ENCODE peak calls at places on chromosomes 7 and 10, in nine cellular contexts. U is T-helper 1 cell; T is astrocyte of the spinal cord; B is ACHN; O is neuronal stem cell; M is EH; X is stimulated activated CD4-positive, alpha-beta T cell treated with anti-CD3 and anti-CD28 coated beads, TNF-alpha, amount 100 ng/mL, for 1 hour; G is stimulated activated CD8-positive, alpha-beta memory T cell treated with anti-CD3 and anti-CD28 coated beads, Interleukin-4, amount 100 ng/mL, for 48 hours; C is upper lobe of right lung. V is an unnamed sample.

GRCh38 chr7:21910253-21910652 is 35.4 kb downstream of the CDCA7L start:
- DNase-seq in U (no peak), T (no peak), B (no peak), O (no peak), M (no peak), X (no peak), G (no peak), C (no peak), V (no peak)

GRCh38 chr7:79292834-79293233 is 160.6 kb downstream of the MAGI2 start:
- DNase-seq in U (no peak), T (no peak), B (no peak), O (no peak), M (no peak), X (no peak), G (no peak), C (no peak), V (no peak)

GRCh38 chr7:139394553-139394952 is 34.9 kb downstream of the LUC7L2 start:
- DNase-seq in U (no peak), T (no peak), B (no peak), O (no peak), M (no peak), X (no peak), G (no peak), C (no peak), V (no peak)

GRCh38 chr7:43639858-43640491 is 57.1 kb downstream of the STK17A start:
- DNase-seq in U (no peak), T (peak; percentile 96), B (no peak), O (peak; percentile 81), M (peak; percentile 89), X (no peak), G (no peak), C (no peak), V (peak; percentile 88)

GRCh38 chr10:130079614-130080460 is 30.8 kb downstream of the C10orf143 start:
- DNase-seq in U (no peak), T (no peak), B (no peak), O (no peak), M (no peak), X (no peak), G (no peak), C (no peak), V (peak; percentile 6)

GRCh38 chr7:118511146-118511545 is 286.6 kb downstream of the ANKRD7 start:
- DNase-seq in U (no peak), T (no peak), B (no peak), O (no peak), M (no peak), X (no peak), G (no peak), C (no peak), V (no peak)

GRCh38 chr7:149097088-149097487 is 6.6 kb upstream of the ZNF786 start:
- DNase-seq in U (no peak), T (no peak), B (peak; percentile 13), O (no peak), M (peak; percentile 21), X (no peak), G (no peak), C (peak; percentile 5), V (no peak)

GRCh38 chr10:35307297-35307696 is 29.0 kb upstream of the CCNY start:
- DNase-seq in U (no peak), T (peak; percentile 36), B (no peak), O (no peak), M (peak; percentile 14), X (no peak), G (no peak), C (no peak), V (no peak)

GRCh38 chr7:104900525-104900924 is 113.5 kb upstream of the KMT2E start:
- DNase-seq in U (no peak), T (no peak), B (no peak), O (no peak), M (no peak), X (no peak), G (no peak), C (no peak), V (no peak)

GRCh38 chr10:96401036-96401435 is 42.2 kb upstream of the OPALIN start:
- DNase-seq in U (no peak), T (no peak), B (no peak), O (no peak), M (no peak), X (no peak), G (no peak), C (no peak), V (no peak)

GRCh38 chr10:52542891-52543290 is 228.8 kb downstream of the DKK1 start:
- DNase-seq in U (no peak), T (no peak), B (no peak), O (no peak), M (peak; percentile 30), X (no peak), G (no peak), C (no peak), V (peak; percentile 75)

GRCh38 chr10:48444266-48444665 is 137.8 kb downstream of the MAPK8 start:
- DNase-seq in U (no peak), T (peak; percentile 56), B (peak; percentile 35), O (peak; percentile 29), M (peak; percentile 64), X (no peak), G (no peak), C (no peak), V (peak; percentile 35)

GRCh38 chr10:72612203-72612826 is 13.6 kb downstream of the MICU1 start:
- DNase-seq in U (no peak), T (no peak), B (no peak), O (no peak), M (peak; percentile 54), X (no peak), G (no peak), C (no peak), V (peak; percentile 17)

GRCh38 chr10:68756766-68757165 is 35.7 kb downstream of the CCAR1 start:
- DNase-seq in U (no peak), T (no peak), B (no peak), O (no peak), M (no peak), X (no peak), G (no peak), C (no peak), V (peak; percentile 41)

GRCh38 chr10:103618575-103619423 is 125.3 kb downstream of the NEURL1 start:
- DNase-seq in U (no peak), T (no peak), B (no peak), O (no peak), M (peak; percentile 80), X (no peak), G (no peak), C (no peak), V (no peak)

GRCh38 chr10:85849315-85849714 is 517.3 kb downstream of the GRID1 start:
- DNase-seq in U (no peak), T (no peak), B (no peak), O (no peak), M (no peak), X (no peak), G (no peak), C (no peak), V (no peak)

GRCh38 chr7:133315332-133316040 is 62.6 kb downstream of the EXOC4 start:
- DNase-seq in U (no peak), T (peak; percentile 59), B (no peak), O (no peak), M (peak; percentile 76), X (no peak), G (no peak), C (no peak), V (peak; percentile 55)

GRCh38 chr7:51633596-51633995 is 317.0 kb upstream of the COBL start:
- DNase-seq in U (no peak), T (peak; percentile 58), B (no peak), O (no peak), M (no peak), X (no peak), G (no peak), C (no peak), V (no peak)

GRCh38 chr7:78587443-78588044 is 789.0 kb downstream of the PHTF2 start:
- DNase-seq in U (no peak), T (no peak), B (peak; percentile 45), O (no peak), M (peak; percentile 46), X (no peak), G (no peak), C (no peak), V (peak; percentile 36)

GRCh38 chr10:123943307-123943706 is 51.7 kb upstream of the CPXM2 start:
- DNase-seq in U (no peak), T (no peak), B (no peak), O (no peak), M (no peak), X (no peak), G (no peak), C (no peak), V (no peak)

GRCh38 chr7:42915356-42915755 is 3.5 kb upstream of the C7orf25 start:
- DNase-seq in U (no peak), T (peak; percentile 42), B (no peak), O (no peak), M (peak; percentile 61), X (no peak), G (no peak), C (no peak), V (no peak)

GRCh38 chr7:101119876-101120275 is 7.0 kb upstream of the SERPINE1 start:
- DNase-seq in U (no peak), T (peak; percentile 67), B (no peak), O (no peak), M (no peak), X (no peak), G (no peak), C (no peak), V (no peak)

GRCh38 chr7:105327201-105327600 is 61.5 kb downstream of the SRPK2 start:
- DNase-seq in U (no peak), T (no peak), B (no peak), O (no peak), M (no peak), X (no peak), G (no peak), C (no peak), V (no peak)

GRCh38 chr7:119010635-119011034 is 786.1 kb downstream of the ANKRD7 start:
- DNase-seq in U (no peak), T (no peak), B (no peak), O (no peak), M (no peak), X (no peak), G (no peak), C (no peak), V (no peak)